ENCODE peak calls at places on chromosomes 3 and 15, in four cellular contexts. H, K, Y and W are unnamed samples.

GRCh38 chr3:106797461-106797860 is 579.8 kb upstream of the CCDC54 start:
- DNase-seq in H (no peak), K (no peak), Y (no peak), W (no peak)

GRCh38 chr3:129602730-129603560 is 3.5 kb downstream of the PLXND1 start:
- DNase-seq in H (no peak), K (peak; percentile 53), Y (no peak), W (no peak)

GRCh38 chr3:135867911-135868310 is 97.6 kb upstream of the PPP2R3A start:
- DNase-seq in H (no peak), K (no peak), Y (no peak), W (no peak)

GRCh38 chr3:57974796-57975388 is 33.3 kb upstream of the FLNB start:
- DNase-seq in H (peak; percentile 28), K (no peak), Y (no peak), W (no peak)

GRCh38 chr15:97504031-97504430 is 456.5 kb upstream of the ARRDC4 start:
- DNase-seq in H (peak; percentile 83), K (no peak), Y (no peak), W (no peak)

GRCh38 chr3:43707998-43708397 is 17.3 kb downstream of the ABHD5 start:
- DNase-seq in H (no peak), K (no peak), Y (no peak), W (no peak)

GRCh38 chr15:62348528-62349087 is 183.5 kb upstream of the C2CD4B start:
- DNase-seq in H (peak; percentile 53), K (no peak), Y (no peak), W (no peak)

GRCh38 chr15:60572462-60573214 is 93.7 kb upstream of the ICE2 start:
- DNase-seq in H (no peak), K (no peak), Y (no peak), W (no peak)

GRCh38 chr3:14462738-14463137 is 60.3 kb downstream of the SLC6A6 start:
- DNase-seq in H (no peak), K (no peak), Y (no peak), W (no peak)

GRCh38 chr3:123290962-123291361 is 89.2 kb downstream of the SEC22A start:
- DNase-seq in H (no peak), K (no peak), Y (no peak), W (no peak)

GRCh38 chr15:58608129-58608590 is 141.3 kb downstream of the ADAM10 start:
- DNase-seq in H (no peak), K (no peak), Y (no peak), W (no peak)

GRCh38 chr3:170809021-170809974 is 60.7 kb downstream of the RPL22L1 start:
- DNase-seq in H (no peak), K (no peak), Y (peak; percentile 48), W (peak; percentile 44)

GRCh38 chr3:71583569-71584215 is at the start of gene FOXP1:
- DNase-seq in H (peak; percentile 70), K (no peak), Y (peak; percentile 81), W (peak; percentile 73)

GRCh38 chr15:94023520-94023919 is 207.8 kb upstream of the MCTP2 start:
- DNase-seq in H (no peak), K (no peak), Y (no peak), W (no peak)

GRCh38 chr15:44101944-44102343 is 93.1 kb downstream of the FRMD5 start:
- DNase-seq in H (no peak), K (no peak), Y (no peak), W (no peak)

GRCh38 chr3:178131801-178132200 is 404.4 kb upstream of the KCNMB2 start:
- DNase-seq in H (no peak), K (no peak), Y (no peak), W (no peak)

GRCh38 chr3:144942093-144942492 is 970.5 kb downstream of the DIPK2A start:
- DNase-seq in H (no peak), K (no peak), Y (no peak), W (no peak)

GRCh38 chr15:97084650-97085049 is 754.1 kb downstream of the NR2F2 start:
- DNase-seq in H (peak; percentile 79), K (no peak), Y (no peak), W (no peak)

GRCh38 chr15:58269455-58270414 is 131.6 kb downstream of the AQP9 start:
- DNase-seq in H (peak; percentile 28), K (no peak), Y (peak; percentile 60), W (peak; percentile 63)

GRCh38 chr15:37028609-37029287 is 71.6 kb downstream of the MEIS2 start:
- DNase-seq in H (no peak), K (no peak), Y (no peak), W (no peak)

GRCh38 chr3:190064112-190064511 is 56.6 kb downstream of the P3H2 start:
- DNase-seq in H (no peak), K (no peak), Y (no peak), W (no peak)

GRCh38 chr3:62546266-62546665 is 172.9 kb upstream of the FEZF2 start:
- DNase-seq in H (no peak), K (no peak), Y (no peak), W (no peak)

GRCh38 chr3:14431556-14431927 is 29.1 kb downstream of the SLC6A6 start:
- DNase-seq in H (peak; percentile 54), K (no peak), Y (peak; percentile 81), W (no peak)

GRCh38 chr3:183435701-183436100 is 7.3 kb upstream of the MCF2L2 start:
- DNase-seq in H (no peak), K (no peak), Y (peak; percentile 70), W (no peak)

GRCh38 chr3:152302521-152303021 is 33.8 kb downstream of the MBNL1 start:
- DNase-seq in H (peak; percentile 45), K (no peak), Y (no peak), W (no peak)

GRCh38 chr3:57252404-57252803 is 24.9 kb downstream of the APPL1 start:
- DNase-seq in H (no peak), K (no peak), Y (no peak), W (no peak)

GRCh38 chr15:24760066-24760465 is 84.5 kb downstream of the NPAP1 start:
- DNase-seq in H (no peak), K (no peak), Y (no peak), W (no peak)

GRCh38 chr15:24764375-24765171 is 89.0 kb downstream of the NPAP1 start:
- DNase-seq in H (no peak), K (no peak), Y (no peak), W (no peak)

GRCh38 chr15:24763891-24764290 is 88.3 kb downstream of the NPAP1 start:
- DNase-seq in H (no peak), K (no peak), Y (no peak), W (no peak)

GRCh38 chr15:24766511-24767133 is 91.0 kb downstream of the NPAP1 start:
- DNase-seq in H (no peak), K (no peak), Y (no peak), W (no peak)

GRCh38 chr15:24761704-24762302 is 86.2 kb downstream of the NPAP1 start:
- DNase-seq in H (no peak), K (no peak), Y (no peak), W (no peak)
- TF ChIP-seq CTCF in H (peak; percentile 31), K (no peak), Y (peak; percentile 75), W (peak; percentile 34)

GRCh38 chr3:50336452-50337174 is 4.0 kb downstream of the RASSF1 start:
- DNase-seq in H (no peak), K (no peak), Y (no peak), W (no peak)
- TF ChIP-seq CTCF in H (no peak), K (no peak), Y (no peak), W (no peak)

GRCh38 chr15:90618330-90619136 is 88.8 kb downstream of the CRTC3 start:
- DNase-seq in H (no peak), K (no peak), Y (no peak), W (no peak)

GRCh38 chr15:90619939-90620338 is 90.2 kb downstream of the CRTC3 start:
- DNase-seq in H (no peak), K (no peak), Y (no peak), W (no peak)

GRCh38 chr15:90620379-90621134 is 90.8 kb downstream of the CRTC3 start:
- DNase-seq in H (no peak), K (no peak), Y (peak; percentile 72), W (no peak)

GRCh38 chr15:90617668-90618097 is 88.0 kb downstream of the CRTC3 start:
- DNase-seq in H (no peak), K (no peak), Y (no peak), W (no peak)

GRCh38 chr15:90619468-90619867 is 89.7 kb downstream of the CRTC3 start:
- DNase-seq in H (no peak), K (no peak), Y (no peak), W (no peak)
- TF ChIP-seq CTCF in H (no peak), K (no peak), Y (no peak), W (no peak)

GRCh38 chr3:102223139-102223538 is 211.7 kb upstream of the ZPLD1 start:
- DNase-seq in H (no peak), K (no peak), Y (no peak), W (no peak)

GRCh38 chr3:102229062-102229655 is 205.7 kb upstream of the ZPLD1 start:
- DNase-seq in H (peak; percentile 42), K (no peak), Y (peak; percentile 85), W (peak; percentile 76)

GRCh38 chr3:102225407-102226132 is 209.2 kb upstream of the ZPLD1 start:
- DNase-seq in H (no peak), K (no peak), Y (peak; percentile 61), W (no peak)

GRCh38 chr3:102226463-102226862 is 208.4 kb upstream of the ZPLD1 start:
- DNase-seq in H (no peak), K (no peak), Y (no peak), W (no peak)

DNA sequence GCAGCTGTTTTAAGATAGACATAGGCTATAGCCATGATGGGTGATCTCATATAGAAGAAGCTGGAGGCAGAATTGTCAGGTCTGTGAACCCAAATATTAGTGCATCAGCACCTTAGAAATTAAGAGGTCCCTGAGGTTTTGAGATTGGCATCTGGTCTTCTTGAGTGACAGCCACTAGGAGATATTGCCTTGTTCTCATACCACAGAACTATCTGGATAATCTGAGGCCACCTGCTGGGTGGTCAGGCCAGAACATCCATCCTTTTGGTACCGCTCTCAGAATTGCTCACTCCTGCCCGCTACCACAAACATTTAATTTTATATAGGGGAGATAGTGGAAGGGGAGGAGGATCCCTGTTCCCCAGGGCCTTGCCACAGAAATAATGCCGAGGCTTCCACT is 210.6 kb upstream of the ZPLD1 start:
- DNase-seq in H (no peak), K (no peak), Y (peak; percentile 54), W (peak; percentile 19)
- TF ChIP-seq CTCF in H (no peak), K (peak; percentile 21), Y (peak; percentile 72), W (no peak)